ENCODE peak calls at places on chromosomes 11 and 22, in four cellular contexts. L is adrenal gland, U is tibial nerve, I is K562. G is an unnamed sample.

GRCh38 chr11:126443120-126443519 is 87.6 kb downstream of the ST3GAL4 start:
- DNase-seq in L (no peak), U (no peak), I (no peak), G (no peak)

GRCh38 chr11:106999203-106999602 is 19.1 kb downstream of the GUCY1A2 start:
- DNase-seq in L (no peak), U (no peak), I (no peak), G (no peak)

GRCh38 chr22:40183029-40183581 is 5.4 kb downstream of the TNRC6B start:
- DNase-seq in L (no peak), U (peak), I (peak), G (no peak)

GRCh38 chr11:58577441-58578135 is 1.3 kb upstream of the ZFP91 start:
- DNase-seq in L (peak), U (no peak), I (no peak), G (peak)

GRCh38 chr22:44574057-44574456 is 76.0 kb upstream of the RTL6 start:
- DNase-seq in L (peak), U (no peak), I (no peak), G (peak)

GRCh38 chr11:14259186-14259784 is 99.7 kb downstream of the RRAS2 start:
- DNase-seq in L (no peak), U (no peak), I (no peak), G (no peak)

GRCh38 chr11:19306570-19306969 is 65.8 kb upstream of the E2F8 start:
- DNase-seq in L (no peak), U (no peak), I (no peak), G (no peak)

GRCh38 chr11:82906236-82906635 is 4.7 kb downstream of the DDIAS start:
- DNase-seq in L (no peak), U (no peak), I (peak), G (no peak)

GRCh38 chr11:129286813-129287212 is 88.8 kb upstream of the BARX2 start:
- DNase-seq in L (no peak), U (no peak), I (no peak), G (no peak)

GRCh38 chr11:66625041-66625751 is 8.8 kb downstream of the RBM14 start:
- DNase-seq in L (no peak), U (no peak), I (no peak), G (no peak)

GRCh38 chr11:66628061-66628603 is 10.4 kb upstream of the RBM4 start:
- DNase-seq in L (no peak), U (no peak), I (no peak), G (peak)

GRCh38 chr11:66625752-66626149 is 9.3 kb downstream of the RBM14 start:
- DNase-seq in L (no peak), U (no peak), I (no peak), G (no peak)

GRCh38 chr11:66626926-66627325 is 10.5 kb downstream of the RBM14 start:
- DNase-seq in L (no peak), U (no peak), I (no peak), G (no peak)

GRCh38 chr11:66626382-66626781 is 10.0 kb downstream of the RBM14 start:
- DNase-seq in L (no peak), U (no peak), I (no peak), G (no peak)
- TF ChIP-seq POLR2A in L (no peak), U (no peak), I (no peak), G (no peak)

GRCh38 chr11:10455637-10456487 is 798 bp downstream of the AMPD3 start:
- DNase-seq in L (peak), U (peak), I (peak), G (peak)
- H3K4me3 ChIP-seq in L (peak), U (no peak), I (peak), G (peak)

DNA sequence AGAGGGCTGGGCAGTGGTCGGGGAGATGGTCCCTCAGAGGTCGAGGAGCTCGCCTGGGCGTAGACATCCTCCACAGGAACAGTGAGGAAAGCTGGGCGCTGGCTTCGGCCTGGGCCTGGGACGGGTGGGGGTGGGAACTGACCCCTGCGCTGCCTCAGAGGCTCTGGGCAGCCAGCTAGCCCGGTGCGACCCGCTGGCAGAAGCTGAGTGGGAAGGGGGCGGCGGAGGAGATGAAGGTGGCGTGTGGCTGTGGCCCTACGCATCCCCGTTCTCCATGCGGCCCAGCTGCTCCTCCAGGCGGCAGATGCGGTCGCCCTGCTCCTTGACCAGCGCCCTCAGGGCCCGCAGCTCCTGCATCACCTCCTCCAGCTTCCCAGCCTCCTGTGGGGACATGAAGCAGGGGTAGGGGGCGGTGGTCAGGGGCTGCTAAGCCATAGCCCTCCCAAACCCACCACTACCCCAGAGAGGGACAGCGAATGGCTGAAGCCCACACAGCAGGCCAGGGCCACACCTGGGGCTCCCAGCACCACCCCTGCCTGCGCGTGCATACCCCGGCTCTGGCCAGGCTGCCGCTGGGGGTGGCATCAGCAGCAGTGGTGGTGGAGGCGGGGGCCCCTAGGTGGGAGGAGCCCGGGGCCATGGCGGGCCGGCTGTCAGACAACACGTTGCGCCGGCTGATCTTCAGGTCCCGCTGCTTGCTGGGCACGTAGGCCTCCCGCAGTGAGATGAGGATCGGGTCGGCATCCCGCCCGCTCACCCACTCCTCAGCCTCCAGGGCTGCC is 830 bp upstream of the PTPRCAP start:
- DNase-seq in L (no peak), U (no peak), I (no peak), G (no peak)
- TF ChIP-seq CTCF in L (no peak), U (no peak), I (no peak), G (no peak)

GRCh38 chr11:118001494-118001971 is 15.3 kb downstream of the IL10RA start:
- DNase-seq in L (no peak), U (no peak), I (peak), G (no peak)

GRCh38 chr11:117999354-117999993 is 13.3 kb downstream of the IL10RA start:
- DNase-seq in L (no peak), U (no peak), I (no peak), G (no peak)

GRCh38 chr11:117998664-117999353 is 12.6 kb downstream of the IL10RA start:
- DNase-seq in L (no peak), U (no peak), I (no peak), G (peak)

GRCh38 chr11:118000850-118001228 is 14.6 kb downstream of the IL10RA start:
- DNase-seq in L (no peak), U (no peak), I (no peak), G (no peak)

GRCh38 chr11:118000067-118000849 is 14.1 kb downstream of the IL10RA start:
- DNase-seq in L (no peak), U (no peak), I (no peak), G (no peak)
- TF ChIP-seq POLR2A in L (no peak), U (no peak), I (no peak), G (no peak)

DNA sequence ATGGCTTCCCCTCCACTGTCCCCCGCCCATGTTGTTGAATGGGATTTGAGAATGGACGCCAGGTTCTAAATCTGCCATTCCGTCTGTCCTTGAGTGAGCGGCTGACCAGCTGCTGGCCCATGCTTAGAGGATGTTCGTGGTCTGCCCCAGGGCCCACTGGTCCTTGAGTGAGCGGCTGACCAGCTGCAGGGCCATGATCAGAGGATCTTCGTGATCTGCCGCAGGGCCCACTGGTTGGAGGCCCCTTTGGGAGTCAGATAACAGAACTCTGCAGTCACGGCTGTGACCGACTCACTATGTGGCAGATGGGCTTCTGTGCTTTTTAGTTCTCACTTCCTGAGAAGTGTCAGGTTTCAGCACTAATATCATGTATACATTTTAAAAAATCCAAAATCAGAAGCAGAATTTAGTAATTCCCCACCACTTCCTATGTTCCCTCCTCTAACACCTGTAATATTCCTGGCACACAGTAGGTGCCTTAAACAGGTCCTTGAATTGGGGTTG is 54.1 kb downstream of the MICAL3 start:
- DNase-seq in L (peak), U (no peak), I (peak), G (no peak)
- H3K4me3 ChIP-seq in L (no peak), U (no peak), I (no peak), G (no peak)

DNA sequence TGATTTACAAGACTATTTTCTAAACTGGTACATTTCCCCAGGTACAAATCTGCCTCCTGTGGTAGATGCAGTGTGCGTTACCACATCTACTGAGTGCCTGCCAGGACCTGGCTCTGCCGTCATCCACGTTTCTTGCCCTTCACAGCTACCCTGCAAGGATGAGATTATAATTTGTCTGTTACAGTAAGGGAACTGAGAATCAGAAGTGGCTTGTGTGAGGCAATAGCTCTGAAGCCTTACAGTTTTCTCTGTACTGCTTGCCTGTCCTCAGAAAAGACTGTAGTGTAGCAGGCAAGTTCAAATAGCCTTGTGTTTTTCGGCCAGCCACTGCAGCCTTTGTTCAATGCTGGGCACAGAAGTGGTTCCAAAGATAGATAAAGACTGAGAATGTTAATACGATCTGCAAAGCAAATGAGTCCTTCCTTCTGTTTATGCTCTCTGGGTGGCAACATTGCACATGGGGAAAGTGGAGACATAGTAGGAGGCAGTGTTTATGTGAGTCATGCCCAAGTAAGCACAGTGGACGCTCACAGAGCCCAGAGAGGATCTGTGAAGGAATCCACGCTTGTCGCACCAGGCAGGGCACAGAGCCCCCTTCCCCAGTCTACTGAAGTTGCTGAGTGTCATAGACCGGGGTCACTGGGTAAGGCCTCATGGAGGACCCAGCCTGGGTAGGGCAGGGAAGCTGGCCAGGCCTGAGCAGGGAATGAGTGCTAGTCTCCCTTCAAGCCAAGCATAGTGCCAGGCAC is 49.1 kb downstream of the MICAL2 start:
- DNase-seq in L (no peak), U (no peak), I (no peak), G (peak)
- TF ChIP-seq CTCF in L (no peak), U (no peak), I (no peak), G (no peak)

GRCh38 chr11:779120-779954 is 2.0 kb upstream of the GATD1 start:
- DNase-seq in L (no peak), U (no peak), I (no peak), G (no peak)

GRCh38 chr11:773830-774229 is 3.5 kb downstream of the GATD1 start:
- DNase-seq in L (no peak), U (no peak), I (no peak), G (no peak)

GRCh38 chr11:777288-778255 is at the start of gene GATD1:
- DNase-seq in L (peak), U (peak), I (peak), G (peak)

GRCh38 chr11:774873-775592 is 2.3 kb downstream of the GATD1 start:
- DNase-seq in L (peak), U (no peak), I (no peak), G (no peak)

GRCh38 chr11:776459-777287 is 614 bp downstream of the GATD1 start:
- DNase-seq in L (peak), U (no peak), I (peak), G (no peak)
- TF ChIP-seq POLR2A in L (no peak), U (no peak), I (peak), G (no peak)

GRCh38 chr11:44765676-44766075 is 38.9 kb downstream of the TSPAN18 start:
- DNase-seq in L (no peak), U (no peak), I (no peak), G (no peak)

GRCh38 chr11:44766112-44766971 is 39.6 kb downstream of the TSPAN18 start:
- DNase-seq in L (peak), U (no peak), I (peak), G (peak)

GRCh38 chr11:44765026-44765595 is 38.3 kb downstream of the TSPAN18 start:
- DNase-seq in L (peak), U (no peak), I (no peak), G (peak)

GRCh38 chr11:44766972-44767278 is 40.2 kb downstream of the TSPAN18 start:
- DNase-seq in L (peak), U (no peak), I (no peak), G (peak)

DNA sequence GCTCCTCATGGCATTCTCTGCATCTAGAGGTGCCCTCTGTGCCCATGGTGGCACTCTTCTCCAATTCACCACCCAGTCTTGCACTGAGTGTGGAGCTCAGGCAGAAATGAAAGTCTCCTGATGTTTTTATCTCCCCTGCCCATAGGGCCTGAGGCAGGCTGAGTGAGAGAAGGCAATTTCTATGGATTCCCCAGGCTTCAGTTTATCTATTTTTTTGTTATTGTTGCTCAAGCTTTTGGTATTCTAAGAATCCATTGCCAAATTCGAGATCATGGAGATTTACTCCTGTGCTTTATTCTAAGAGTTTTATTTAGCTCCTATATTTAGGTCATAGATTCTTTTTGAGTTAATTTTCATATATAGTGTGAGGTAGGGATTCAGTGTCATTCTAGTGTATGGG is 40.7 kb downstream of the TSPAN18 start:
- DNase-seq in L (no peak), U (no peak), I (no peak), G (peak)
- H3K4me3 ChIP-seq in L (no peak), U (no peak), I (no peak), G (no peak)

G was measured in lower leg skin.